ENCODE peak calls at places on chromosomes 13 and 19, in five cellular contexts. One of them, this sample, is unnamed.

GRCh38 chr13:22454586-22454985 is 726.2 kb upstream of the SGCG start:
- DNase-seq in astrocyte of the cerebellum: no peak
- DNase-seq in mammary epithelial cell: no peak
- DNase-seq in AG04450: no peak
- DNase-seq in endothelial cell: no peak
- DNase-seq in this sample: no peak

GRCh38 chr19:13208131-13208963 is 58.1 kb downstream of the IER2 start:
- DNase-seq in AG04450: peak
- DNase-seq in endothelial cell: no peak
- DNase-seq in mammary epithelial cell: no peak
- DNase-seq in astrocyte of the cerebellum: no peak
- DNase-seq in this sample: peak

GRCh38 chr13:101307181-101307701 is 109.1 kb downstream of the NALCN start:
- DNase-seq in astrocyte of the cerebellum: peak
- DNase-seq in endothelial cell: no peak
- DNase-seq in mammary epithelial cell: no peak
- DNase-seq in AG04450: peak
- DNase-seq in this sample: peak

GRCh38 chr19:8512115-8512967 is 1.6 kb downstream of the ZNF414 start:
- DNase-seq in endothelial cell: no peak
- DNase-seq in mammary epithelial cell: peak
- DNase-seq in astrocyte of the cerebellum: no peak
- DNase-seq in AG04450: no peak
- DNase-seq in this sample: no peak

GRCh38 chr13:80050252-80050651 is 290.7 kb downstream of the SPRY2 start:
- DNase-seq in astrocyte of the cerebellum: peak
- DNase-seq in AG04450: no peak
- DNase-seq in mammary epithelial cell: no peak
- DNase-seq in endothelial cell: no peak
- DNase-seq in this sample: no peak

GRCh38 chr13:106173891-106174610 is 361.4 kb downstream of the EFNB2 start:
- DNase-seq in endothelial cell: no peak
- DNase-seq in AG04450: no peak
- DNase-seq in astrocyte of the cerebellum: no peak
- DNase-seq in mammary epithelial cell: no peak
- DNase-seq in this sample: no peak

GRCh38 chr13:27619093-27619705 is 1.1 kb downstream of the LNX2 start:
- DNase-seq in AG04450: no peak
- DNase-seq in astrocyte of the cerebellum: peak
- DNase-seq in endothelial cell: no peak
- DNase-seq in mammary epithelial cell: no peak
- DNase-seq in this sample: no peak

GRCh38 chr13:81480634-81481033 is 1139.7 kb upstream of the SPRY2 start:
- DNase-seq in astrocyte of the cerebellum: no peak
- DNase-seq in AG04450: no peak
- DNase-seq in mammary epithelial cell: peak
- DNase-seq in endothelial cell: no peak
- DNase-seq in this sample: no peak

GRCh38 chr13:101695870-101696516 is 243.5 kb downstream of the ITGBL1 start:
- DNase-seq in astrocyte of the cerebellum: no peak
- DNase-seq in AG04450: no peak
- DNase-seq in mammary epithelial cell: no peak
- DNase-seq in endothelial cell: no peak
- DNase-seq in this sample: no peak

GRCh38 chr13:66069570-66069969 is 1160.6 kb downstream of the PCDH9 start:
- DNase-seq in astrocyte of the cerebellum: no peak
- DNase-seq in endothelial cell: no peak
- DNase-seq in AG04450: no peak
- DNase-seq in mammary epithelial cell: no peak
- DNase-seq in this sample: no peak

GRCh38 chr19:32676186-32676894 is 692 bp downstream of the RGS9BP start:
- DNase-seq in astrocyte of the cerebellum: no peak
- DNase-seq in mammary epithelial cell: peak
- DNase-seq in endothelial cell: peak
- DNase-seq in AG04450: no peak
- DNase-seq in this sample: no peak

DNA sequence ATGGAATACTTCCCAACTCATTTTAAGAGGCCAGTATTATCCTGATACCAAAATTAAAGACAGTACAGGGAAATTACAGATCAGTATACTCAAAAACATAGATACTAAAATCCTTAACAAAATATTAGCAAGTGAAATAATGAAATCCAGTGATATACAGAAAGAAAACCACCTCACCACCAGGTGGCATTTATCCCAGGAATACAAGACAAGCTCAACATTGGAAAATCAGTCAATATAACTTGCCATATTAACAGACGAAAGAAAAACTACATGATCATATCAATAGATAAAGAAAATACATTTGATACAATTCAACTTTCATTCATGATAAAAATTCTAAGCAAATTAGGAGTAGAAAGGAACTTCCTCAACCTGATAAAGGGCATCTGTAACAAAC is 6.7 kb upstream of the GNA15 start:
- DNase-seq in astrocyte of the cerebellum: peak
- DNase-seq in AG04450: peak
- DNase-seq in mammary epithelial cell: peak
- DNase-seq in endothelial cell: no peak
- DNase-seq in this sample: peak
- TF ChIP-seq CTCF in astrocyte of the cerebellum: peak
- TF ChIP-seq CTCF in AG04450: peak
- TF ChIP-seq CTCF in mammary epithelial cell: peak
- TF ChIP-seq CTCF in endothelial cell: peak
- TF ChIP-seq CTCF in this sample: peak

GRCh38 chr19:11346104-11346940 is at the start of the genes CCDC159 and TMEM205:
- DNase-seq in endothelial cell: peak
- DNase-seq in mammary epithelial cell: peak
- DNase-seq in AG04450: peak
- DNase-seq in astrocyte of the cerebellum: peak
- DNase-seq in this sample: peak
- TF ChIP-seq CTCF in endothelial cell: no peak
- TF ChIP-seq CTCF in mammary epithelial cell: no peak
- TF ChIP-seq CTCF in AG04450: peak
- TF ChIP-seq CTCF in astrocyte of the cerebellum: no peak
- TF ChIP-seq CTCF in this sample: peak

DNA sequence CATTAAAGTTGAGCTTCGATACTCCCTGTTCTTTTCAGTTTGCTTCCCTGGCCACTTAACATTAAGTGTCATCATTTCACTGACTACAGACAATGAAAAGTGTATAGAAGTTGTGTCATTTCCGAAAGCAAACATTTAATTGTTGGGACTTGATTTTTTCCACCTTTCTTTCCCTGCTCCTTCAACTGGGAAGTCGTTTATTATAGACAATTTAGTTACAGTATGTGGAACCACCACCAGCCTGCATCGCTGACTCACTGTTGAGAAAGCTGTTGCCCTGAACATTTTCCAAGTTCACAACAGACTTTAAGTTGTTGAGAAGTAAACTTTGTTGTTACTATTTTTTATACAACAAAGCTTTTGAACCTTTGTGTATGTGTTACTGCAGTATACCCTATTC is 788.4 kb upstream of the PRR20A start:
- DNase-seq in mammary epithelial cell: no peak
- DNase-seq in astrocyte of the cerebellum: no peak
- DNase-seq in endothelial cell: no peak
- DNase-seq in AG04450: no peak
- DNase-seq in this sample: no peak
- TF ChIP-seq CTCF in mammary epithelial cell: no peak
- TF ChIP-seq CTCF in astrocyte of the cerebellum: no peak
- TF ChIP-seq CTCF in endothelial cell: no peak
- TF ChIP-seq CTCF in AG04450: no peak
- TF ChIP-seq CTCF in this sample: no peak

DNA sequence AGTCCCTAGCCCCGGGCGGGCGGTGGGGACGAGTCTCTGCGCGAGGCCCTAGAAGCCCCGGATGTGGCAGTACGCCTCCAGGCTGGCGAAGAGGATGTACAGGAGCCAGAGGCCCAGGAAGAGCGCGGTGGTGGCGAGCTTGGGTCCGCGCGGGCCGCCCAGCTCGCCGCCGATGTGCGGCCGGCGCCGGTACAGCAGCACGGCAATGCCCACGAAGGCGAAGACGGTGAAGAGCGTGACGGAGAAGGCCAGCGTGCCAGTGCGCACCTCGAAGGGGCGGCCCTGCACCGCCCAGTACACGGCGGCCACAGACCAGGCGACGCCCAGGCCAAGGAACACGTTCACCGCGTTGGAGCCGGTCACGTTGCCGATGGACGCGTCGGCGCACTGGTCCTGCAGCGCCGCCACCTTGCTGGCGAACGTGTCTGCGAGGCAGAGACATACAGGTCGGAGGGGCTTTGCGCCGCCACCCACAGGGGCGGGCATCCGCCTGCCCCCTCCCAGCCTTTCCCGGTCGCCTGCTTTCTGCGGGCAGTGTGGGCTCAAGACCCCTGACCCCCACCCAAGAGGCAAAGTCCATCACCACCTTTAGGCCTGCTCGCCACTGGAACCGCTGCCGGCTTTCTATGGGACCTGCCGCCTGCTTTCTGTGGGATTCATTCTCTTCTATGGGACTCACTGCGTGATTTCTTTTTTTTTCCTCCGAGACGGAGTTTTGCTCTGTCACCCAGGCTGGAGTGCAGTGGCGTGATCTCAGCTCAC is 10.9 kb upstream of the MEIS3 start:
- DNase-seq in mammary epithelial cell: no peak
- DNase-seq in endothelial cell: no peak
- DNase-seq in AG04450: no peak
- DNase-seq in astrocyte of the cerebellum: no peak
- DNase-seq in this sample: peak
- TF ChIP-seq CTCF in mammary epithelial cell: no peak
- TF ChIP-seq CTCF in endothelial cell: peak
- TF ChIP-seq CTCF in AG04450: peak
- TF ChIP-seq CTCF in astrocyte of the cerebellum: peak
- TF ChIP-seq CTCF in this sample: peak

GRCh38 chr19:41156207-41156606 is 36.8 kb upstream of the CYP2S1 start:
- DNase-seq in endothelial cell: no peak
- DNase-seq in mammary epithelial cell: no peak
- DNase-seq in astrocyte of the cerebellum: no peak
- DNase-seq in AG04450: no peak
- DNase-seq in this sample: no peak
- TF ChIP-seq CTCF in endothelial cell: no peak
- TF ChIP-seq CTCF in mammary epithelial cell: peak
- TF ChIP-seq CTCF in astrocyte of the cerebellum: no peak
- TF ChIP-seq CTCF in AG04450: no peak
- TF ChIP-seq CTCF in this sample: peak

DNA sequence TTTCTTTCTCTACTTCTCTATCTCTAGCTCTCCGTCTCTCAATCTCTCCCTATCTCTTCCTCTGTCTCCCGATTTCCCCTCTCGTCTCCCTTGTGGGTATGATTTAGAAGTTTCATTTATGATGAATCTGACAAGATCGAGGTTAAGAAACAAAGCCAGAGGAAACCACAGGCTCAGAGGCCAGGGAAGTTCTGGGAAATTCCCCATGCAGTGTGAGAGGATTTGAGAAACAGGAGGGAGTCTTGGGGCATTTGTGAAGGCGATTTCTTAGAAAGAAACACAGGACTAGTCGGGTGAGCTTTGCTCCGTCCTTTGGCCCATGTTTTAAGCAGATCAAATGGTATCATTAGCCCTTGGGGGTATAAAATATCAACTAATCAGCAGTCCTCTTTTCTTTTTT is 25.7 kb downstream of the TNFSF9 start:
- DNase-seq in astrocyte of the cerebellum: peak
- DNase-seq in mammary epithelial cell: peak
- DNase-seq in endothelial cell: no peak
- DNase-seq in AG04450: no peak
- DNase-seq in this sample: no peak
- TF ChIP-seq CTCF in astrocyte of the cerebellum: no peak
- TF ChIP-seq CTCF in mammary epithelial cell: no peak
- TF ChIP-seq CTCF in endothelial cell: no peak
- TF ChIP-seq CTCF in AG04450: no peak
- TF ChIP-seq CTCF in this sample: no peak

GRCh38 chr19:18291019-18291524 is 9.7 kb upstream of the JUND start:
- DNase-seq in mammary epithelial cell: no peak
- DNase-seq in astrocyte of the cerebellum: no peak
- DNase-seq in endothelial cell: no peak
- DNase-seq in AG04450: no peak
- DNase-seq in this sample: no peak
- TF ChIP-seq CTCF in mammary epithelial cell: no peak
- TF ChIP-seq CTCF in astrocyte of the cerebellum: peak
- TF ChIP-seq CTCF in endothelial cell: no peak
- TF ChIP-seq CTCF in AG04450: no peak
- TF ChIP-seq CTCF in this sample: no peak

GRCh38 chr19:42178791-42179500 is 38.5 kb downstream of the DEDD2 start:
- DNase-seq in mammary epithelial cell: no peak
- DNase-seq in AG04450: no peak
- DNase-seq in astrocyte of the cerebellum: no peak
- DNase-seq in endothelial cell: peak
- DNase-seq in this sample: no peak
- TF ChIP-seq CTCF in mammary epithelial cell: peak
- TF ChIP-seq CTCF in AG04450: peak
- TF ChIP-seq CTCF in astrocyte of the cerebellum: peak
- TF ChIP-seq CTCF in endothelial cell: peak
- TF ChIP-seq CTCF in this sample: peak

GRCh38 chr13:31236211-31236786 is 36.5 kb downstream of the B3GLCT start:
- DNase-seq in endothelial cell: no peak
- DNase-seq in mammary epithelial cell: peak
- DNase-seq in astrocyte of the cerebellum: peak
- DNase-seq in AG04450: peak
- DNase-seq in this sample: peak

GRCh38 chr13:31234729-31235128 is 35.0 kb downstream of the B3GLCT start:
- DNase-seq in astrocyte of the cerebellum: no peak
- DNase-seq in endothelial cell: no peak
- DNase-seq in AG04450: no peak
- DNase-seq in mammary epithelial cell: no peak
- DNase-seq in this sample: no peak
- TF ChIP-seq CTCF in astrocyte of the cerebellum: peak
- TF ChIP-seq CTCF in endothelial cell: peak
- TF ChIP-seq CTCF in AG04450: peak
- TF ChIP-seq CTCF in mammary epithelial cell: peak
- TF ChIP-seq CTCF in this sample: peak

This sample was measured in HFFc6.